ENCODE peak calls at places on chromosomes 12 and 14, in nine cellular contexts. I, F, G, O, X, N, V, L and R are unnamed samples.

GRCh38 chr14:101933209-101933608 is 31.2 kb upstream of the DYNC1H1 start:
- DNase-seq in I (no peak), F (no peak), G (no peak), O (no peak), X (no peak), N (no peak), V (peak; percentile 43), L (no peak), R (no peak)

GRCh38 chr14:71358209-71358931 is 451.1 kb downstream of the PCNX1 start:
- DNase-seq in I (no peak), F (no peak), G (no peak), O (no peak), X (no peak), N (no peak), V (no peak), L (no peak), R (no peak)

GRCh38 chr14:96757456-96757855 is 39.7 kb upstream of the VRK1 start:
- DNase-seq in I (no peak), F (no peak), G (no peak), O (no peak), X (no peak), N (no peak), V (no peak), L (no peak), R (no peak)

GRCh38 chr12:89016970-89017778 is 335.1 kb downstream of the DUSP6 start:
- DNase-seq in I (peak; percentile 38), F (peak; percentile 76), G (no peak), O (no peak), X (peak; percentile 62), N (no peak), V (no peak), L (peak; percentile 15), R (peak; percentile 42)

GRCh38 chr14:65299837-65300236 is 112.7 kb upstream of the FUT8 start:
- DNase-seq in I (no peak), F (no peak), G (no peak), O (no peak), X (no peak), N (no peak), V (no peak), L (no peak), R (no peak)

GRCh38 chr12:106118278-106118820 is 20.4 kb downstream of the NUAK1 start:
- DNase-seq in I (no peak), F (no peak), G (no peak), O (no peak), X (no peak), N (no peak), V (no peak), L (no peak), R (no peak)

GRCh38 chr14:97276573-97276972 is 479.4 kb downstream of the VRK1 start:
- DNase-seq in I (no peak), F (no peak), G (no peak), O (no peak), X (no peak), N (no peak), V (no peak), L (no peak), R (no peak)

GRCh38 chr12:92144631-92145480 is 790 bp downstream of the BTG1 start:
- DNase-seq in I (peak; percentile 45), F (no peak), G (no peak), O (peak; percentile 23), X (peak; percentile 27), N (peak; percentile 71), V (peak; percentile 70), L (peak; percentile 60), R (peak; percentile 59)

GRCh38 chr12:64243809-64244208 is 21.7 kb upstream of the KICS2 start:
- DNase-seq in I (no peak), F (no peak), G (no peak), O (no peak), X (no peak), N (no peak), V (no peak), L (no peak), R (no peak)

GRCh38 chr12:95620171-95620570 is 68.9 kb upstream of the USP44 start:
- DNase-seq in I (no peak), F (no peak), G (no peak), O (no peak), X (no peak), N (no peak), V (no peak), L (no peak), R (no peak)

GRCh38 chr14:39491134-39491541 is 58.9 kb upstream of the FBXO33 start:
- DNase-seq in I (no peak), F (peak; percentile 22), G (no peak), O (no peak), X (no peak), N (no peak), V (no peak), L (no peak), R (no peak)

DNA sequence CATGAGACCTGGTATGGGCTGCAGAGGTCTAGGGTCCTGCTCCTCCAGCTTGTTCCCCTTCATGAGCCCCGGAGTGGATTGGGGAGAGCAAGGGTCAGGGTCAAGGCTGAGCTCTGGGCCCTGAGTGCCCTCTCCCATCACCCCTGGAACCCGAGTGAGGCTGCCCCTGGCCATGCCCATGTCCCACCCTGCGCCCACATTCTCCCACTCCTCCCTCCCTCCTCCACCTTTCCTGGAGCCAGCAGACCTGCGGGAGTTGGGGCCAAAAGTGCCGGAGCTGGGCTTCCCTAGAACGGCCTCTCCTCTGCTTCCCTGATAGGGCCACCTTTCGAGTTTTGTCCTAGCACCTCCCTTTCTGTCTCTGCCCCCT is 597 bp downstream of the SCNN1A start:
- DNase-seq in I (no peak), F (no peak), G (no peak), O (no peak), X (no peak), N (peak; percentile 17), V (no peak), L (no peak), R (no peak)
- H3K4me1 ChIP-seq in I (peaks cover 22% of the 10 kb centered on the region), F (peaks cover 90% of the 10 kb centered on the region), G (peaks cover 82% of the 10 kb centered on the region), O (peaks cover 56% of the 10 kb centered on the region), X (peaks cover 49% of the 10 kb centered on the region), N (peaks cover 76% of the 10 kb centered on the region), V (peaks cover 70% of the 10 kb centered on the region), L (peaks cover 24% of the 10 kb centered on the region), R (peaks cover 41% of the 10 kb centered on the region)

DNA sequence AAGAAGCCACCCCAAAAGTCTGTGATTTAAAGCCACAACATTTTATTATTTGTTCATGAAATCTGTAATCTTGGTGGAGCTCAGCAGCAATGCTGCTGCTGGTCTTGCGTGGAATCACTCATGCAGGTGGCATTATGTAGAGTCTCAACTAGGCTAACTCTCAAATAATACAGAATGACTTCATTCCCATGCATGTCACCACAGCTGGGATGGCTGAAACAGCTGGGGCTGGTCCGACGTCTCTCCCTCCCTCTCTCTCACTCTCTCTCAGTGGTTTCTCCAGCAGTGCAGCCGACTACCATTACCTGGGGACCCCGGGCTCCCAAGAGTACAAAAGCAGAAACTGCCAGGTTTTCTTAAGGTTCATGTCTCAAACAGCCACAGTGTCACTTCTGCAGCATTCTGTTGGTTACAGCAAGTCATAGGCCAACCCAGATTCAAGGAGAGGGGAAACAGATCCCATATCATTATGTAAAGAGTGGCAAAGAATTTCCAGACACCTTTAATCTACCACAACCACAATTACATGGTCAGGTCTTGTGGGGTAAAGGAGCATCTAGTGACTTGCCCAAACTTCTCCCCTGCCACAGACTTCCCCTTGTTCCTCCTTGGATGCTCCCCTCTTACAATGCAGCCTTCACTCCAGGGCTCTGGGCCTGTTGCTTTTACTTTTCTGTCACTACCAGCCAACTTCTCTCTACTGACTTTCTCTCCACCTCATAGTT is 192.0 kb upstream of the HMGA2 start:
- DNase-seq in I (no peak), F (no peak), G (no peak), O (no peak), X (no peak), N (no peak), V (no peak), L (no peak), R (no peak)
- H3K4me1 ChIP-seq in I (no peaks in the 10 kb centered on the region), F (peaks cover 75% of the 10 kb centered on the region), G (peaks cover 11% of the 10 kb centered on the region), O (peaks cover 8% of the 10 kb centered on the region), X (no peaks in the 10 kb centered on the region), N (peaks cover 22% of the 10 kb centered on the region), V (no peaks in the 10 kb centered on the region), L (no peaks in the 10 kb centered on the region), R (peaks cover 52% of the 10 kb centered on the region)

GRCh38 chr14:89440997-89441909 is 24.2 kb upstream of the FOXN3 start:
- DNase-seq in I (peak; percentile 93), F (no peak), G (no peak), O (no peak), X (no peak), N (no peak), V (no peak), L (no peak), R (no peak)

GRCh38 chr14:89444536-89445125 is 27.6 kb upstream of the FOXN3 start:
- DNase-seq in I (no peak), F (no peak), G (no peak), O (no peak), X (no peak), N (no peak), V (no peak), L (no peak), R (no peak)

GRCh38 chr14:89442280-89442679 is 25.2 kb upstream of the FOXN3 start:
- DNase-seq in I (no peak), F (no peak), G (no peak), O (no peak), X (no peak), N (no peak), V (no peak), L (no peak), R (no peak)

GRCh38 chr14:89444044-89444443 is 27.0 kb upstream of the FOXN3 start:
- DNase-seq in I (no peak), F (no peak), G (no peak), O (no peak), X (no peak), N (no peak), V (no peak), L (no peak), R (no peak)

GRCh38 chr14:89443002-89443660 is 26.1 kb upstream of the FOXN3 start:
- DNase-seq in I (no peak), F (no peak), G (no peak), O (no peak), X (no peak), N (no peak), V (no peak), L (no peak), R (no peak)
- H3K4me1 ChIP-seq in I (peaks cover 19% of the 10 kb centered on the region), F (no peaks in the 10 kb centered on the region), G (peaks cover 16% of the 10 kb centered on the region), O (peaks cover 13% of the 10 kb centered on the region), X (no peaks in the 10 kb centered on the region), N (peaks cover 16% of the 10 kb centered on the region), V (peaks cover 36% of the 10 kb centered on the region), L (no peaks in the 10 kb centered on the region), R (peaks cover 28% of the 10 kb centered on the region)

DNA sequence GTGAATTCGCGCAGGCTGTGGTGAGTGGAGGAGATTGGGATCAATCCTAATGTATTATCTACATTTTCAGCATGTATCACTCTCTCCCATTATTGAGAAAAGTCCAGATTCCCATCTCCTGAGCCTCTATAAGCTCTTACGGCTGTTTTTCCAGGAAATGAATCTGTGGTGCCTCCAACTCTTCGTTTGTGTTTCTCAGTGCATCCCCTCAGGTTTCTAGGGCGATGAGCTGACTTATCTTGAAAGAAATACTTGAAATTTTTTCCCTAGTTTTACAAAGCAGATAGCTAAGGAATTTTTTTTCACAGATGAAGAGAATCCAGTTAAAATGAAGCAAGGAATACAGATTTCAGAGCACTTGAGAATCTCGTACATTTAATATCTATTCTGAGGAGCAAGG is 138.6 kb downstream of the BRMS1L start:
- DNase-seq in I (no peak), F (no peak), G (no peak), O (no peak), X (no peak), N (no peak), V (no peak), L (no peak), R (no peak)
- H3K4me1 ChIP-seq in I (no peaks in the 10 kb centered on the region), F (no peaks in the 10 kb centered on the region), G (no peaks in the 10 kb centered on the region), O (no peaks in the 10 kb centered on the region), X (no peaks in the 10 kb centered on the region), N (no peaks in the 10 kb centered on the region), V (no peaks in the 10 kb centered on the region), L (no peaks in the 10 kb centered on the region), R (no peaks in the 10 kb centered on the region)

GRCh38 chr12:26121323-26121740 is 3.5 kb downstream of the BHLHE41 start:
- DNase-seq in I (no peak), F (no peak), G (no peak), O (no peak), X (no peak), N (no peak), V (no peak), L (no peak), R (no peak)
- H3K4me1 ChIP-seq in I (peaks cover 3% of the 10 kb centered on the region), F (peaks cover 45% of the 10 kb centered on the region), G (peaks cover 20% of the 10 kb centered on the region), O (peaks cover 14% of the 10 kb centered on the region), X (peaks cover 11% of the 10 kb centered on the region), N (peaks cover 47% of the 10 kb centered on the region), V (peaks cover 53% of the 10 kb centered on the region), L (peaks cover 42% of the 10 kb centered on the region), R (no peaks in the 10 kb centered on the region)